ENCODE peak calls at places on chromosomes 16 and 17, in five cellular contexts. M, V, U, R and Q are unnamed samples.

GRCh38 chr16:27852116-27852515 is 211.4 kb downstream of the GSG1L start:
- DNase-seq in U (no peak), R (no peak), V (no peak), M (no peak), Q (no peak)

GRCh38 chr17:16918443-16918842 is 53.5 kb downstream of the TNFRSF13B start:
- DNase-seq in R (no peak), M (no peak), V (no peak), U (no peak), Q (no peak)

GRCh38 chr16:74623214-74623842 is 16.4 kb upstream of the GLG1 start:
- DNase-seq in V (no peak), R (no peak), U (no peak), M (no peak), Q (no peak)

GRCh38 chr17:17540935-17541639 is 44.9 kb upstream of the RASD1 start:
- DNase-seq in V (no peak), R (no peak), M (no peak), U (peak; percentile 43), Q (no peak)

GRCh38 chr17:75872434-75873351 is 5.7 kb downstream of the TRIM47 start:
- DNase-seq in U (peak; percentile 93), R (peak; percentile 56), V (no peak), M (peak; percentile 85), Q (peak; percentile 95)

GRCh38 chr16:75506567-75506966 is 11.3 kb upstream of the CHST6 start:
- DNase-seq in U (peak; percentile 15), M (peak; percentile 71), V (peak; percentile 22), R (no peak), Q (peak; percentile 90)

GRCh38 chr17:58391302-58391984 is 25.9 kb downstream of the RNF43 start:
- DNase-seq in V (no peak), U (peak; percentile 79), M (no peak), R (no peak), Q (no peak)

GRCh38 chr16:9713907-9714306 is 468.3 kb downstream of the GRIN2A start:
- DNase-seq in M (no peak), U (no peak), R (no peak), V (no peak), Q (no peak)

GRCh38 chr17:13490906-13491502 is 110.7 kb downstream of the HS3ST3A1 start:
- DNase-seq in V (no peak), U (no peak), R (no peak), M (no peak), Q (no peak)

GRCh38 chr16:2019919-2020831 is 590 bp downstream of the NPW start:
- DNase-seq in U (peak; percentile 73), M (no peak), V (no peak), R (no peak), Q (no peak)

GRCh38 chr16:3774156-3774767 is 56.9 kb upstream of the TRAP1 start:
- DNase-seq in V (no peak), U (no peak), R (no peak), M (peak; percentile 54), Q (no peak)

GRCh38 chr17:33178641-33179040 is 114.5 kb downstream of the ASIC2 start:
- DNase-seq in R (no peak), U (no peak), M (no peak), V (no peak), Q (no peak)

GRCh38 chr17:2892305-2892971 is 96.2 kb downstream of the RAP1GAP2 start:
- DNase-seq in R (no peak), U (no peak), M (no peak), V (no peak), Q (no peak)

GRCh38 chr17:42697108-42697811 is 14.9 kb downstream of the CNTNAP1 start:
- DNase-seq in V (no peak), R (no peak), M (no peak), U (no peak), Q (no peak)

GRCh38 chr16:11560701-11561439 is 25.8 kb downstream of the LITAF start:
- DNase-seq in M (peak; percentile 44), U (peak; percentile 89), V (no peak), R (peak; percentile 77), Q (no peak)

GRCh38 chr16:68737730-68738590 is 868 bp downstream of the CDH1 start:
- DNase-seq in V (no peak), M (no peak), R (no peak), U (peak; percentile 83), Q (no peak)

GRCh38 chr16:55543470-55543869 is 23.0 kb upstream of the CAPNS2 start:
- DNase-seq in V (no peak), M (no peak), U (no peak), R (no peak), Q (no peak)

GRCh38 chr17:32341141-32341856 is 674 bp downstream of the C17orf75 start:
- DNase-seq in M (no peak), R (peak; percentile 32), U (no peak), V (no peak), Q (peak; percentile 46)

GRCh38 chr17:3004150-3004801 is 59.1 kb downstream of the OR1D5 start:
- DNase-seq in R (peak; percentile 27), U (peak; percentile 100), M (peak; percentile 95), V (peak; percentile 46), Q (peak; percentile 98)

GRCh38 chr17:8965394-8966168 is at the start of gene PIK3R5:
- DNase-seq in R (peak; percentile 70), M (peak; percentile 18), V (peak; percentile 42), U (peak; percentile 85), Q (no peak)

GRCh38 chr16:86061318-86061695 is 162.3 kb downstream of the IRF8 start:
- DNase-seq in U (peak; percentile 48), M (no peak), V (no peak), R (no peak), Q (no peak)

GRCh38 chr16:75293746-75294145 is 42.3 kb upstream of the BCAR1 start:
- DNase-seq in V (no peak), R (no peak), M (no peak), U (no peak), Q (no peak)

GRCh38 chr17:64622931-64623654 is 39.0 kb downstream of the SMURF2 start:
- DNase-seq in U (no peak), V (no peak), M (no peak), R (no peak), Q (no peak)

GRCh38 chr17:80103686-80104085 is 2.3 kb downstream of the GAA start:
- DNase-seq in R (no peak), V (no peak), U (peak; percentile 50), M (no peak), Q (no peak)

GRCh38 chr17:70420876-70421445 is 251.6 kb downstream of the KCNJ2 start:
- DNase-seq in U (no peak), V (no peak), R (no peak), M (no peak), Q (no peak)

GRCh38 chr17:29591737-29592624 is 951 bp upstream of the ANKRD13B start:
- DNase-seq in U (peak; percentile 95), M (peak; percentile 82), R (peak; percentile 71), V (peak; percentile 56), Q (no peak)

GRCh38 chr17:7237266-7237760 is 1.9 kb downstream of the PHF23 start:
- DNase-seq in M (no peak), V (no peak), R (no peak), U (no peak), Q (no peak)

GRCh38 chr16:2178321-2179106 is 17.9 kb downstream of the CASKIN1 start:
- DNase-seq in M (no peak), V (no peak), R (peak; percentile 30), U (no peak), Q (no peak)

GRCh38 chr17:43651621-43652480 is 9.9 kb downstream of the MEOX1 start:
- DNase-seq in V (no peak), R (no peak), M (no peak), U (peak; percentile 66), Q (no peak)

GRCh38 chr17:50682938-50683337 is 24.8 kb downstream of the ANKRD40 start:
- DNase-seq in U (no peak), R (no peak), V (no peak), M (no peak), Q (no peak)